ENCODE peak calls at places on chromosomes 6 and 20, in eight cellular contexts. M is heart left ventricle, G is left ventricle myocardium inferior, F is tibial artery, W is BJ, E is fibroblast of lung, S is upper lobe of right lung, N is cardiac fibroblast. Z is an unnamed sample.

GRCh38 chr20:38947931-38948362 is 14.2 kb upstream of the DHX35 start:
- DNase-seq in G (no peak), F (no peak), M (no peak), W (no peak), N (no peak), E (no peak), S (no peak), Z (no peak)

GRCh38 chr6:89295981-89296380 is 19.1 kb downstream of the GABRR2 start:
- DNase-seq in S (no peak), N (no peak), F (no peak), G (no peak), M (no peak), E (no peak), W (no peak), Z (no peak)

GRCh38 chr20:8432435-8433148 is 300.5 kb downstream of the PLCB1 start:
- DNase-seq in M (no peak), F (no peak), W (no peak), S (no peak), N (no peak), E (no peak), G (no peak), Z (no peak)

GRCh38 chr6:16472349-16473069 is 234.1 kb downstream of the GMPR start:
- DNase-seq in W (no peak), N (peak), F (no peak), E (peak), G (no peak), S (no peak), M (no peak), Z (no peak)

GRCh38 chr6:118896339-118897136 is 2.6 kb downstream of the ASF1A start:
- DNase-seq in N (peak), S (no peak), G (no peak), F (no peak), E (peak), W (no peak), M (no peak), Z (no peak)

GRCh38 chr6:79949235-79949634 is 1.9 kb upstream of the ELOVL4 start:
- DNase-seq in F (no peak), M (no peak), N (peak), E (peak), S (no peak), G (no peak), W (no peak), Z (no peak)

GRCh38 chr6:155448823-155449789 is 6.5 kb downstream of the NOX3 start:
- DNase-seq in G (no peak), F (no peak), S (no peak), W (no peak), M (no peak), E (no peak), N (no peak), Z (no peak)

GRCh38 chr6:108948252-108948651 is 100.0 kb downstream of the ARMC2 start:
- DNase-seq in S (no peak), E (no peak), F (peak), N (peak), G (no peak), M (no peak), W (no peak), Z (no peak)

GRCh38 chr6:6583836-6584235 is 4.7 kb upstream of the LY86 start:
- DNase-seq in N (no peak), F (no peak), G (no peak), W (no peak), E (no peak), S (no peak), M (no peak), Z (no peak)

GRCh38 chr6:139153876-139154275 is 19.0 kb downstream of the HECA start:
- DNase-seq in M (no peak), F (no peak), W (peak), S (no peak), E (peak), N (peak), G (no peak), Z (no peak)

GRCh38 chr6:90284236-90284744 is 12.4 kb downstream of the BACH2 start:
- DNase-seq in E (peak), M (no peak), W (peak), F (peak), S (no peak), G (no peak), N (peak), Z (peak)

GRCh38 chr20:54132612-54133433 is 41.0 kb downstream of the CYP24A1 start:
- DNase-seq in G (no peak), F (peak), E (peak), S (no peak), W (peak), M (no peak), N (peak), Z (peak)

GRCh38 chr20:58524814-58525213 is 9.6 kb upstream of the APCDD1L start:
- DNase-seq in F (no peak), G (no peak), S (no peak), M (no peak), E (peak), N (peak), W (no peak), Z (peak)

GRCh38 chr6:94045473-94045872 is 626.1 kb upstream of the EPHA7 start:
- DNase-seq in S (no peak), N (no peak), W (no peak), E (no peak), F (no peak), G (no peak), M (no peak), Z (no peak)

GRCh38 chr6:157326979-157327378 is 3.7 kb upstream of the TMEM242 start:
- DNase-seq in W (no peak), N (peak), E (no peak), G (no peak), M (no peak), F (no peak), S (no peak), Z (no peak)

DNA sequence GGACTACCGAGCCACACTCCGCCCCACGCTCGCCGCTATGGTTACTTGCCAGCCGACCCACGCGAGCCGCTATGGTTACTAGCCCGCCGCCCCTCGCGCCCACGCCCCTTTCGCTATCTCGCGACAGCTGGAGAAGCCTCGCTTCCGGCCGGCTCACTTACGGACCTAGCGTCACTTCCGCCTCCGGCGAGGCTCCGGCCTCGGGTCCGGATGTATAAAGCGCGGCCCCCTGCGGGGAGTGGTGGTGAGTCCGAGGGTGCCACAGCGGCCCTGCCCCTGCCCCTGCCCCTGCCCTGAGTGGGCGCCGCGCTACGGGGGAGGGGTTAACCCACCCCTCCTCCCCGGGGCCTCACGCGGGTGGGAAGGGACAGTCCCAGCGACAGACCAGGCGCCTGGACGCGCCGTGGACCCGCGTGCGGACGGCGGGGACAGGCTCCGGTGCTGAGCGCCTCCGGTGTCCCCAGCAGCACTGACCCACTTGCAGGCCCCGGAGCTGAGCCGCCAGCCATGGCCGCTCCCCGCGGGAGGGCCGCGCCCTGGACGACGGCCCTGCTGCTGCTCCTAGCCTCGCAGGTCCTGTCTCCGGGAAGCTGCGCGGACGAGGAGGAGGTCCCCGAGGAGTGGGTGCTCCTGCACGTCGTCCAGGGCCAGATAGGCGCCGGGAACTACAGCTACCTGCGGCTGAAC is at the start of the genes C6orf120 and WDR27:
- DNase-seq in S (peak), G (peak), E (peak), W (peak), F (peak), N (peak), M (peak), Z (peak)
- TF ChIP-seq CTCF in S (no peak), G (peak), E (no peak), W (peak), F (no peak), N (no peak), M (no peak), Z (no peak)

DNA sequence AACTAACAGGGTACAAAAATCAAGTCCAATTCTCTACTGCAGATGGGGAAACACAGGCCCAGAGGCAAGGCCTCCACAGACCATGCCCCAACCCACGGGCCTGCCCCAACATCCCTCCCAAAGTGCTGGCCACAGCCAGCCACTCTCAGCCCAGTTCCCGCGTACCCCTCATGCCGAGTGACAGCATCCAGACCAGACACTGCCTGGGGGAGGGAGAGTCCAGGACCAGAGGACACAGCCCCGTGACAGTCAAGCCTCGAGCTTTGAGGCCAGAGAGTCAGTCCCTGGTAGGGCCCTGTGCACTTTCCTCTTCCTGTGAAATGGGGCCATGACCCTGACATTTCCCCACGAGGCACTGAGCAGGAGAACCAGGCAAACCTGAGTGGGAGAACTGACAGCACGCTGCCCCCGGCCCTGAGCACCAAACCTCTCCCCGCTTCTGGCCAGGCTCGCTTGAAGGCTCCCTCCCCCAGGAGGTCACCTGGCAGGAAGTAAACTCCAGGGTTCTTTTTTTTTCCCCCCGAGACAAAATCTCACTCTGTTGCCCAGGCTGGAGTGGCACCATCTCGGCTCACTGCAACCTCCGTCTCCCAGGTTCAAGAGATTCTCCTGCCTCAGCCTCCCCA is 4.9 kb downstream of the MYL9 start:
- DNase-seq in M (no peak), E (no peak), F (no peak), N (no peak), G (no peak), S (no peak), W (no peak), Z (no peak)
- H3K4me3 ChIP-seq in M (no peak), E (no peak), F (peak), N (no peak), G (peak), S (no peak), W (no peak), Z (no peak)

DNA sequence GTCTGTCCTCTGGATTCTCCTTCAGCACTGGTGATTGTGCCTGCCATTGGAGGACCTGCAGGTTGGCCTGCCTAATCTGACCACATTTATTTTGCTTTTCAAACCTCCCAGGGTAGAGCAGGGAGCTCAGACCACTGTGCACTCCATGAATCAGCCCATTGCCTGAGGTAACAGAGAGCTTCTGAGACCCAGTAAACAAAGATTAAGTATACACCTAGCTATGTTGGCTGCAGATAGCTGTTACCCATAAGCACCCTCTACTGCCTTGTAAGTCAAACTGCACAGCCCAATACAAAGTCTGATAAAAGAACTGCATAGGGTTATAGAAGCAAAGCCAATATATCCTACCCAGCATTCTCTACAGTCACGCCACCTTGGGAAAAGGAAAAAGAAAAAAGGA is 338.7 kb downstream of the HTR1B start:
- DNase-seq in M (no peak), W (no peak), G (no peak), F (no peak), E (no peak), N (no peak), S (no peak), Z (no peak)
- TF ChIP-seq CTCF in M (no peak), W (peak), G (no peak), F (no peak), E (no peak), N (no peak), S (no peak), Z (no peak)

GRCh38 chr6:28658475-28659249 is 133.0 kb downstream of the GPX5 start:
- DNase-seq in M (no peak), W (no peak), F (no peak), N (no peak), S (no peak), E (peak), G (no peak), Z (no peak)

GRCh38 chr6:28657367-28657755 is 131.7 kb downstream of the GPX5 start:
- DNase-seq in G (no peak), F (no peak), E (no peak), M (no peak), W (no peak), N (no peak), S (no peak), Z (no peak)

GRCh38 chr6:28657756-28658465 is 132.2 kb downstream of the GPX5 start:
- DNase-seq in E (peak), S (no peak), F (no peak), W (peak), M (no peak), N (peak), G (no peak), Z (peak)

GRCh38 chr6:28661097-28661713 is 135.5 kb downstream of the GPX5 start:
- DNase-seq in N (no peak), M (no peak), F (no peak), E (no peak), G (no peak), S (no peak), W (no peak), Z (no peak)

DNA sequence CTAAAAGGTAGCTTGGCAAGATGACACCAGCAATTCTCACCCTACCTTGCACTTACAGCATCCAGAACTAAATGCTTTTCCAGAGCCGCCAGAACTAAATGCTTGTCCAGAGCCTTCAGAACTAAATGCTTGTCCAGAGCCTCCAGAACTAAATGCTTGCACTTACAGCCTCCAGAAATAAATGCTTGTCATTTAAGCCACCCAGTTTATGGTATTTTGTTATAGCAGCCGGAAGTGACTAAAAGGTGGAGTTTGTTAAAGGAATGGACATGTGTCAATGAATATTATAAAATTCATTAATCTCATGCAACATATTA is 133.5 kb downstream of the GPX5 start:
- DNase-seq in W (no peak), S (no peak), N (no peak), M (no peak), G (no peak), F (no peak), E (no peak), Z (no peak)
- H3K4me3 ChIP-seq in W (peak), S (no peak), N (peak), M (peak), G (peak), F (peak), E (peak), Z (peak)

GRCh38 chr20:49985617-49986016 is 2.8 kb downstream of the SNAI1 start:
- DNase-seq in M (no peak), S (no peak), E (no peak), N (no peak), G (no peak), F (no peak), W (no peak), Z (no peak)
- TF ChIP-seq CTCF in M (no peak), S (no peak), E (no peak), N (no peak), G (no peak), F (no peak), W (no peak), Z (no peak)

GRCh38 chr20:49724637-49725606 is 11.2 kb upstream of the B4GALT5 start:
- DNase-seq in W (no peak), S (no peak), E (peak), M (peak), N (peak), F (peak), G (peak), Z (no peak)

GRCh38 chr20:49727894-49728885 is 14.5 kb upstream of the B4GALT5 start:
- DNase-seq in N (no peak), G (no peak), E (no peak), S (no peak), W (no peak), F (no peak), M (no peak), Z (no peak)

GRCh38 chr20:49729780-49730179 is 16.1 kb upstream of the B4GALT5 start:
- DNase-seq in W (peak), S (no peak), N (peak), M (no peak), E (no peak), G (no peak), F (no peak), Z (no peak)

GRCh38 chr20:49725694-49726093 is 12.0 kb upstream of the B4GALT5 start:
- DNase-seq in N (no peak), S (no peak), G (no peak), W (no peak), E (no peak), M (no peak), F (no peak), Z (no peak)

GRCh38 chr20:49727473-49727872 is 13.8 kb upstream of the B4GALT5 start:
- DNase-seq in N (no peak), W (no peak), F (no peak), G (no peak), E (no peak), M (no peak), S (no peak), Z (no peak)
- H3K4me3 ChIP-seq in N (no peak), W (no peak), F (no peak), G (no peak), E (no peak), M (no peak), S (no peak), Z (no peak)

GRCh38 chr6:24492475-24492874 is 2.3 kb upstream of the ALDH5A1 start:
- DNase-seq in F (no peak), M (no peak), W (no peak), S (no peak), N (peak), E (no peak), G (no peak), Z (no peak)
- TF ChIP-seq CTCF in F (no peak), M (no peak), W (peak), S (peak), N (peak), E (peak), G (no peak), Z (peak)

GRCh38 chr6:10425177-10425972 is 10.5 kb upstream of the TFAP2A start:
- DNase-seq in E (no peak), M (no peak), N (no peak), G (no peak), S (no peak), W (no peak), F (no peak), Z (no peak)
- H3K4me3 ChIP-seq in E (peak), M (peak), N (peak), G (peak), S (peak), W (peak), F (peak), Z (peak)

GRCh38 chr20:25484911-25485511 is 77.5 kb downstream of the GINS1 start:
- DNase-seq in S (no peak), G (no peak), N (peak), F (no peak), E (no peak), M (no peak), W (no peak), Z (no peak)

GRCh38 chr20:25486377-25486776 is 78.9 kb downstream of the GINS1 start:
- DNase-seq in F (no peak), N (peak), E (peak), G (peak), W (no peak), M (no peak), S (no peak), Z (peak)

GRCh38 chr20:25485872-25486271 is 78.4 kb downstream of the GINS1 start:
- DNase-seq in F (no peak), G (no peak), M (no peak), E (no peak), N (no peak), W (no peak), S (no peak), Z (no peak)

GRCh38 chr20:25483431-25484132 is 76.1 kb downstream of the GINS1 start:
- DNase-seq in G (no peak), F (no peak), W (no peak), E (no peak), N (no peak), M (no peak), S (no peak), Z (no peak)

GRCh38 chr20:25484224-25484846 is 76.9 kb downstream of the GINS1 start:
- DNase-seq in S (no peak), N (no peak), M (no peak), G (no peak), E (no peak), W (no peak), F (no peak), Z (no peak)
- TF ChIP-seq CTCF in S (no peak), N (no peak), M (no peak), G (no peak), E (no peak), W (no peak), F (no peak), Z (no peak)

GRCh38 chr6:116253188-116253504 is 729 bp downstream of the TSPYL4 start:
- DNase-seq in M (no peak), F (no peak), S (no peak), W (no peak), G (no peak), N (no peak), E (no peak), Z (no peak)

GRCh38 chr6:116256694-116257093 is 2.8 kb upstream of the TSPYL4 start:
- DNase-seq in G (no peak), F (no peak), N (no peak), M (no peak), S (no peak), E (no peak), W (no peak), Z (no peak)

GRCh38 chr6:116253505-116254296 is at the start of gene TSPYL4:
- DNase-seq in E (peak), G (peak), F (peak), W (peak), S (peak), N (peak), M (peak), Z (peak)

GRCh38 chr6:116254297-116254724 is 436 bp upstream of the TSPYL4 start:
- DNase-seq in G (no peak), N (no peak), F (no peak), M (no peak), S (no peak), W (no peak), E (no peak), Z (no peak)

DNA sequence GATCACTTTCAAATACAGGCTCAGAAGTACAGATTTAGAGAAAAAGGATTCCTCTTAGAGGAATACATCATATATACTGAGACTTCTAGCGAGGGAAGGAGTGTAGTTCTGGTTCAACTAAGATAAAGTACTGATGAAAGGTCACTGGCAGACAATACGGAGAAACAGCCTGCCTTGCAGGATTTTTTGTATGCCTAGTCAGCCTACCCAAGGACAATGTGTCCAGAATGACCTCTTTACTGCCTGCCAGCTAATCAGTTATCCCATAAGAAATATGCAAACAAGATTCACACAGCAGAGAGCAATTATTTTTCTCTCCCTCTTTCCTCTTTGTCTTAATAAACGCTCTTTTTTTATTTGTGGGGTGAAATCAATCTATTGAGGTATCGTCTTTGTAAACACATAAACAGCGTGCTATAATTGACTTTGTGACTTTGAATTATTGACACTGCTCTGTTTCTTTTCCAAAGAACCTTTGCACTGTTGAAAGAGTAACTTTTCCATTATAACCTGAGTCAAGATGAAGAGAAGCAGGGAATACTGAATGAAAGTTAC is 1.4 kb upstream of the TSPYL4 start:
- DNase-seq in W (no peak), E (peak), M (no peak), N (peak), G (no peak), F (no peak), S (no peak), Z (no peak)
- H3K4me3 ChIP-seq in W (no peak), E (peak), M (peak), N (no peak), G (peak), F (no peak), S (no peak), Z (peak)